ENCODE peak calls at places on chromosomes 6 and 20, in five cellular contexts. Z is transverse colon, H is spleen, L is K562, Q is upper lobe of left lung. O is an unnamed sample. For H3K4me1, the result is how much of the 10 kb centered on the place peaks cover.

GRCh38 chr20:49594143-49594928 is 26.4 kb upstream of the PTGIS start:
- DNase-seq in Z (peak), L (no peak), Q (no peak), H (no peak), O (no peak)

GRCh38 chr6:96913621-96914020 is 10.9 kb upstream of the KLHL32 start:
- DNase-seq in L (no peak), H (no peak), Z (no peak), Q (no peak), O (no peak)

GRCh38 chr6:1263039-1263849 is 48.7 kb upstream of the FOXQ1 start:
- DNase-seq in L (no peak), Q (no peak), Z (no peak), H (no peak), O (no peak)

GRCh38 chr6:9116026-9116425 is 680.7 kb upstream of the SLC35B3 start:
- DNase-seq in Q (no peak), Z (no peak), L (no peak), H (no peak), O (no peak)

GRCh38 chr20:60454491-60454890 is 496.3 kb downstream of the CDH26 start:
- DNase-seq in L (no peak), H (no peak), Z (no peak), Q (no peak), O (no peak)

GRCh38 chr6:170210651-170211403 is 80.1 kb downstream of the DLL1 start:
- DNase-seq in Q (no peak), Z (no peak), L (no peak), H (no peak), O (no peak)

GRCh38 chr6:108589244-108589730 is 28.6 kb downstream of the FOXO3 start:
- DNase-seq in H (peak), Q (peak), Z (peak), L (peak), O (peak)

GRCh38 chr6:96520851-96521115 is 823 bp upstream of the UFL1 start:
- DNase-seq in Q (no peak), Z (no peak), H (no peak), L (no peak), O (no peak)

GRCh38 chr20:53582574-53583351 is 10.9 kb downstream of the ZNF217 start:
- DNase-seq in Q (no peak), H (no peak), L (no peak), Z (no peak), O (no peak)

GRCh38 chr20:2820084-2820895 is 4.1 kb downstream of the TMEM239 start:
- DNase-seq in H (no peak), L (peak), Q (peak), Z (no peak), O (no peak)

GRCh38 chr6:21588812-21589811 is 4.4 kb upstream of the SOX4 start:
- DNase-seq in H (peak), Z (peak), L (peak), Q (peak), O (peak)

GRCh38 chr6:21587182-21587924 is 6.2 kb upstream of the SOX4 start:
- DNase-seq in Q (peak), L (peak), Z (peak), H (peak), O (no peak)

GRCh38 chr6:21587925-21588811 is 5.4 kb upstream of the SOX4 start:
- DNase-seq in Q (peak), Z (peak), H (peak), L (no peak), O (peak)

GRCh38 chr6:21592953-21593352 is 598 bp upstream of the SOX4 start:
- DNase-seq in Q (no peak), H (no peak), L (no peak), Z (no peak), O (no peak)

GRCh38 chr6:21590345-21590744 is 3.2 kb upstream of the SOX4 start:
- DNase-seq in Z (no peak), Q (no peak), L (no peak), H (no peak), O (no peak)
- TF ChIP-seq CTCF in Z (no peak), Q (no peak), L (no peak), H (no peak), O (no peak)

GRCh38 chr6:35072051-35072697 is 69.0 kb downstream of the TCP11 start:
- DNase-seq in Z (no peak), L (no peak), Q (no peak), H (peak), O (no peak)
- H3K4me1 ChIP-seq in Z (under half), L (under half), Q (under half), H (under half), O (under half)

GRCh38 chr6:36676142-36677058 is 2.1 kb upstream of the CDKN1A start:
- DNase-seq in H (peak), Q (no peak), Z (no peak), L (no peak), O (no peak)
- TF ChIP-seq POLR2A in H (no peak), Q (no peak), Z (no peak), L (no peak), O (no peak)

GRCh38 chr6:41719796-41720620 is 15.4 kb downstream of the TFEB start:
- DNase-seq in Q (no peak), H (no peak), Z (peak), L (no peak), O (no peak)

GRCh38 chr6:41720783-41721182 is 14.6 kb downstream of the TFEB start:
- DNase-seq in L (no peak), H (no peak), Z (no peak), Q (no peak), O (no peak)

GRCh38 chr6:41718828-41719227 is 16.6 kb downstream of the TFEB start:
- DNase-seq in L (no peak), Q (no peak), H (no peak), Z (no peak), O (no peak)

GRCh38 chr6:41723178-41723935 is 12.1 kb downstream of the TFEB start:
- DNase-seq in L (peak), Q (peak), Z (peak), H (peak), O (no peak)

DNA sequence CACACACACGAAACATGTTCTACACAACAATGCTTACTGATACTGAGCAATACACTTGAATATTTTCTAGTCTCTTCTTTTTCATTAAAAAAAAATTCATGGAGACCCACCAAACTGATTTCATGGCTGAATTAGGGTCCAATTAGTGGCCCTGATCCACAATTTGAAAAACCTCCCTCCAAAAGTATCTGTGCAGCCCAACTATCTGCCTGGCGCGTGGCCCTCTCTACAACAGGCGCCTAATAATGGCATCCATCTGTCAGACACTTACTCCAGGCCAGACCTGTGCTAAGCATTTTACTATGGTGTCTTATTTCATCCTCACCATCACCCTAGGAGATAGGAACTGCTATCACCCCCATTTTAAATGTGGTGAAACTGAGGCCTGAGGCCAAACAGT is 14.0 kb downstream of the TFEB start:
- DNase-seq in H (no peak), Q (no peak), Z (no peak), L (no peak), O (no peak)
- TF ChIP-seq CTCF in H (no peak), Q (no peak), Z (no peak), L (no peak), O (no peak)

GRCh38 chr6:44008821-44009370 is 118.4 kb downstream of the MRPL14 start:
- DNase-seq in L (no peak), Z (no peak), H (peak), Q (no peak), O (no peak)
- H3K4me1 ChIP-seq in L (under half), Z (under half), H (under half), Q (under half), O (under half)

DNA sequence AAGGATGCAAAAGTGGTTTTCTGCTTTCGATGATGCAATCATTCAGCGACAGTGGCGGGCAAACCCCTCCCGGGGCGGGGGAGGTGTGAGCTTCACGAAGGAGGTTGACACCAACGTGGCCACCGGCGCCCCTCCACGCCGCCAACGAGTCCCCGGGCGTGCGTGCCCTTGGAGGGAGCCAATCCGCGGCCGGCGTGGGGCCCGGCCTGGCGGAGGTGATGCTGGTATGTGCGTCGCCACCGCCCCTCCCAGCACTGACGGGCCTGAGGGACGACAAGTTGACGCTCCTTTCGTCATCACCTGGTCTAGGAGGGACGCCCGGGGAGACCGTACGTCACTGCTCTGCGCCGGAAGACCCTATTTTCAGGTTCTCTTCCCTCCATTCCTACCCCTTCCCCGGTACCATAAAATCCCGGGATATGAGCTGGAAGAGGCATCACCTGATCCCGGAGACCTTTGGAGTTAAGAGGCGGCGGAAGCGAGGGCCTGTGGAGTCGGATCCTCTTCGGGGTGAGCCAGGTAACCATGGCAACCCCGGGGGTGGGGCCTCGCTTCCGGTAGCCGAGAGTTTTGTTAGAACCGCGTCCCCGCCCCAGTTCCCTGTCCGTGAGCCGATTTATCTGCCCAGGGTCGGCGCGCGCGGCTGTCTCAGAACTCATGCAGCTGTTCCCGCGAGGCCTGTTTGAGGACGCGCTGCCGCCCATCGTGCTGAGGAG is at the start of gene DXO:
- DNase-seq in L (peak), Q (peak), Z (peak), H (peak), O (peak)
- TF ChIP-seq POLR2A in L (peak), Q (no peak), Z (peak), H (peak), O (peak)

GRCh38 chr6:3337521-3338350 is 79.0 kb downstream of the PSMG4 start:
- DNase-seq in H (no peak), L (peak), Z (no peak), Q (no peak), O (no peak)
- TF ChIP-seq CTCF in H (no peak), L (peak), Z (no peak), Q (no peak), O (peak)

GRCh38 chr20:45032276-45032675 is 66.0 kb downstream of the STK4 start:
- DNase-seq in L (no peak), Z (no peak), H (no peak), Q (no peak), O (no peak)
- H3K4me1 ChIP-seq in L (under half), Z (under half), H (half or more), Q (under half), O (under half)

GRCh38 chr6:110898111-110898510 is 23.5 kb downstream of the AMD1 start:
- DNase-seq in H (no peak), Z (no peak), L (no peak), Q (no peak), O (no peak)
- TF ChIP-seq POLR2A in H (no peak), Z (no peak), L (peak), Q (no peak), O (no peak)

O was measured in Peyer's patch.